ENCODE peak calls at places on chromosomes 13 and 19, in eight cellular contexts. P, E, M, F, Z, U, I and Q are unnamed samples.

GRCh38 chr13:23673354-23673753 is 103.1 kb downstream of the TNFRSF19 start:
- ATAC-seq in P (no peak), E (peak; percentile 87), M (no peak), F (no peak), Z (peak; percentile 27), U (no peak), I (no peak), Q (no peak)

GRCh38 chr13:42660367-42660965 is 86.5 kb downstream of the TNFSF11 start:
- ATAC-seq in P (no peak), E (no peak), M (no peak), F (no peak), Z (no peak), U (no peak), I (no peak), Q (no peak)

GRCh38 chr13:27933580-27934328 is 14.0 kb downstream of the PDX1 start:
- ATAC-seq in P (no peak), E (no peak), M (no peak), F (no peak), Z (no peak), U (no peak), I (no peak), Q (no peak)

GRCh38 chr19:45809643-45810159 is 5.4 kb downstream of the RSPH6A start:
- ATAC-seq in P (no peak), E (no peak), M (peak; percentile 59), F (no peak), Z (no peak), U (peak; percentile 46), I (peak; percentile 34), Q (no peak)

GRCh38 chr19:21221653-21222052 is 79.8 kb downstream of the ZNF431 start:
- ATAC-seq in P (no peak), E (no peak), M (no peak), F (no peak), Z (no peak), U (no peak), I (no peak), Q (no peak)

GRCh38 chr19:32223595-32224370 is 121.6 kb upstream of the ZNF507 start:
- ATAC-seq in P (no peak), E (no peak), M (no peak), F (peak; percentile 58), Z (peak; percentile 7), U (peak; percentile 80), I (peak; percentile 52), Q (peak; percentile 15)

GRCh38 chr19:15399234-15399515 is 19.6 kb upstream of the AKAP8 start:
- ATAC-seq in P (no peak), E (peak; percentile 2), M (no peak), F (no peak), Z (no peak), U (no peak), I (no peak), Q (no peak)

GRCh38 chr13:36804588-36804987 is 14.4 kb upstream of the RFXAP start:
- ATAC-seq in P (no peak), E (no peak), M (no peak), F (no peak), Z (no peak), U (no peak), I (no peak), Q (peak; percentile 65)

GRCh38 chr19:13621413-13621812 is 115.1 kb upstream of the CACNA1A start:
- ATAC-seq in P (no peak), E (no peak), M (peak; percentile 36), F (peak; percentile 100), Z (peak; percentile 100), U (peak; percentile 99), I (no peak), Q (peak; percentile 97)

GRCh38 chr19:42538841-42539709 is 10.8 kb upstream of the CEACAM1 start:
- ATAC-seq in P (no peak), E (no peak), M (no peak), F (no peak), Z (no peak), U (no peak), I (peak; percentile 61), Q (no peak)

GRCh38 chr19:10069046-10069445 is 17.1 kb upstream of the SHFL start:
- ATAC-seq in P (no peak), E (no peak), M (no peak), F (no peak), Z (no peak), U (no peak), I (no peak), Q (peak; percentile 34)

GRCh38 chr13:47835470-47836228 is 165.4 kb downstream of the SUCLA2 start:
- ATAC-seq in P (no peak), E (no peak), M (no peak), F (no peak), Z (no peak), U (no peak), I (no peak), Q (peak; percentile 45)

GRCh38 chr13:48251616-48252081 is 18.6 kb downstream of the ITM2B start:
- ATAC-seq in P (peak; percentile 62), E (no peak), M (no peak), F (no peak), Z (no peak), U (no peak), I (no peak), Q (no peak)

GRCh38 chr13:109968876-109969577 is 182.6 kb upstream of the IRS2 start:
- ATAC-seq in P (peak; percentile 31), E (peak; percentile 58), M (no peak), F (no peak), Z (no peak), U (no peak), I (no peak), Q (no peak)

GRCh38 chr13:43020794-43021193 is 2.6 kb upstream of the DNAJC15 start:
- ATAC-seq in P (no peak), E (no peak), M (no peak), F (no peak), Z (no peak), U (no peak), I (no peak), Q (no peak)

GRCh38 chr13:107376393-107377085 is 808.6 kb upstream of the ARGLU1 start:
- ATAC-seq in P (no peak), E (no peak), M (no peak), F (no peak), Z (no peak), U (no peak), I (no peak), Q (no peak)

GRCh38 chr13:84460989-84461388 is 578.7 kb upstream of the SLITRK1 start:
- ATAC-seq in P (no peak), E (no peak), M (no peak), F (no peak), Z (no peak), U (no peak), I (no peak), Q (no peak)

GRCh38 chr19:33408116-33408515 is 34.6 kb downstream of the CEBPG start:
- ATAC-seq in P (no peak), E (no peak), M (no peak), F (no peak), Z (no peak), U (no peak), I (no peak), Q (no peak)

GRCh38 chr19:48479686-48480085 is 10.5 kb downstream of the CYTH2 start:
- ATAC-seq in P (peak; percentile 21), E (peak; percentile 8), M (no peak), F (no peak), Z (no peak), U (no peak), I (no peak), Q (peak; percentile 14)

GRCh38 chr19:36051637-36052036 is 2.4 kb downstream of the THAP8 start:
- ATAC-seq in P (no peak), E (no peak), M (no peak), F (no peak), Z (no peak), U (no peak), I (no peak), Q (no peak)

GRCh38 chr13:24675806-24676570 is 4.2 kb upstream of the ATP12A start:
- ATAC-seq in P (no peak), E (no peak), M (no peak), F (no peak), Z (no peak), U (no peak), I (no peak), Q (no peak)

GRCh38 chr13:44713793-44714469 is 137.8 kb upstream of the TSC22D1 start:
- ATAC-seq in P (no peak), E (peak; percentile 26), M (no peak), F (no peak), Z (no peak), U (no peak), I (peak; percentile 27), Q (peak; percentile 60)

GRCh38 chr13:35527451-35527850 is 51.0 kb upstream of the MAB21L1 start:
- ATAC-seq in P (no peak), E (no peak), M (no peak), F (no peak), Z (no peak), U (no peak), I (no peak), Q (no peak)

GRCh38 chr19:15640294-15640903 is at the start of gene CYP4F3:
- ATAC-seq in P (no peak), E (no peak), M (no peak), F (no peak), Z (no peak), U (no peak), I (peak; percentile 81), Q (peak; percentile 96)

GRCh38 chr19:41341669-41342490 is 11.8 kb downstream of the TGFB1 start:
- ATAC-seq in P (no peak), E (no peak), M (peak; percentile 49), F (no peak), Z (no peak), U (no peak), I (no peak), Q (peak; percentile 44)

GRCh38 chr13:73326215-73326558 is 267.4 kb downstream of the KLF5 start:
- ATAC-seq in P (no peak), E (no peak), M (no peak), F (no peak), Z (no peak), U (no peak), I (peak; percentile 76), Q (no peak)

GRCh38 chr13:97194473-97194872 is 27.7 kb upstream of the MBNL2 start:
- ATAC-seq in P (no peak), E (no peak), M (no peak), F (no peak), Z (no peak), U (no peak), I (no peak), Q (no peak)

GRCh38 chr19:47626238-47626637 is 17.3 kb downstream of the BICRA start:
- ATAC-seq in P (no peak), E (no peak), M (no peak), F (no peak), Z (no peak), U (no peak), I (no peak), Q (no peak)

GRCh38 chr13:48275507-48275906 is 28.0 kb upstream of the RB1 start:
- ATAC-seq in P (no peak), E (no peak), M (no peak), F (peak; percentile 53), Z (peak; percentile 86), U (peak; percentile 41), I (no peak), Q (peak; percentile 26)

GRCh38 chr13:85896516-85897450 is 97.6 kb upstream of the SLITRK6 start:
- ATAC-seq in P (no peak), E (no peak), M (no peak), F (no peak), Z (no peak), U (no peak), I (peak; percentile 76), Q (peak; percentile 90)

GRCh38 chr19:53545271-53546065 is 7.5 kb downstream of the ZNF331 start:
- ATAC-seq in P (no peak), E (peak; percentile 69), M (no peak), F (peak; percentile 41), Z (no peak), U (no peak), I (no peak), Q (no peak)

GRCh38 chr19:38742906-38743305 is 1.4 kb downstream of the CAPN12 start:
- ATAC-seq in P (no peak), E (no peak), M (no peak), F (no peak), Z (no peak), U (no peak), I (no peak), Q (no peak)

GRCh38 chr13:26784704-26785639 is 24.4 kb upstream of the GPR12 start:
- ATAC-seq in P (peak; percentile 63), E (peak; percentile 60), M (no peak), F (peak; percentile 50), Z (peak; percentile 41), U (peak; percentile 92), I (no peak), Q (peak; percentile 50)

GRCh38 chr19:36528921-36529518 is 949 bp upstream of the ZNF260 start:
- ATAC-seq in P (no peak), E (no peak), M (no peak), F (peak; percentile 61), Z (peak; percentile 41), U (peak; percentile 40), I (peak; percentile 21), Q (peak; percentile 61)